ENCODE peak calls at places on chromosome 17, in five cellular contexts. One of them, this sample, is unnamed.

GRCh38 chr17:80977172-80977571 is 14.5 kb upstream of the CHMP6 start:
- DNase-seq in heart left ventricle: no peak
- DNase-seq in tibial nerve: no peak
- DNase-seq in thyroid gland: no peak
- DNase-seq in body of pancreas: no peak
- DNase-seq in this sample: no peak

GRCh38 chr17:32927724-32928526 is at the start of gene TMEM98:
- DNase-seq in heart left ventricle: no peak
- DNase-seq in tibial nerve: no peak
- DNase-seq in thyroid gland: peak
- DNase-seq in body of pancreas: peak
- DNase-seq in this sample: no peak

GRCh38 chr17:74757502-74757901 is 9.1 kb downstream of the NHERF1 start:
- DNase-seq in heart left ventricle: peak
- DNase-seq in tibial nerve: no peak
- DNase-seq in thyroid gland: peak
- DNase-seq in body of pancreas: peak
- DNase-seq in this sample: peak

GRCh38 chr17:41909088-41909487 is 9.7 kb downstream of the ACLY start:
- DNase-seq in heart left ventricle: no peak
- DNase-seq in tibial nerve: no peak
- DNase-seq in thyroid gland: no peak
- DNase-seq in body of pancreas: no peak
- DNase-seq in this sample: no peak

GRCh38 chr17:77324227-77324626 is 183.5 kb downstream of the SEC14L1 start:
- DNase-seq in heart left ventricle: peak
- DNase-seq in tibial nerve: no peak
- DNase-seq in thyroid gland: no peak
- DNase-seq in body of pancreas: no peak
- DNase-seq in this sample: no peak

GRCh38 chr17:67050066-67050465 is 5.7 kb downstream of the CACNG1 start:
- DNase-seq in heart left ventricle: no peak
- DNase-seq in tibial nerve: no peak
- DNase-seq in thyroid gland: no peak
- DNase-seq in body of pancreas: no peak
- DNase-seq in this sample: no peak

GRCh38 chr17:77546772-77547201 is 406.0 kb downstream of the SEC14L1 start:
- DNase-seq in heart left ventricle: no peak
- DNase-seq in tibial nerve: no peak
- DNase-seq in thyroid gland: no peak
- DNase-seq in body of pancreas: no peak
- DNase-seq in this sample: no peak

GRCh38 chr17:73613947-73614655 is 30.1 kb downstream of the SDK2 start:
- DNase-seq in heart left ventricle: peak
- DNase-seq in tibial nerve: no peak
- DNase-seq in thyroid gland: no peak
- DNase-seq in body of pancreas: no peak
- DNase-seq in this sample: no peak

GRCh38 chr17:42227849-42228696 is 33.8 kb upstream of the GHDC start:
- DNase-seq in heart left ventricle: no peak
- DNase-seq in tibial nerve: no peak
- DNase-seq in thyroid gland: no peak
- DNase-seq in body of pancreas: no peak
- DNase-seq in this sample: no peak

GRCh38 chr17:71313866-71314265 is 807.0 kb upstream of the SOX9 start:
- DNase-seq in heart left ventricle: no peak
- DNase-seq in tibial nerve: no peak
- DNase-seq in thyroid gland: no peak
- DNase-seq in body of pancreas: no peak
- DNase-seq in this sample: no peak

GRCh38 chr17:42424991-42425610 is 2.0 kb upstream of the CAVIN1 start:
- DNase-seq in heart left ventricle: no peak
- DNase-seq in tibial nerve: no peak
- DNase-seq in thyroid gland: no peak
- DNase-seq in body of pancreas: no peak
- DNase-seq in this sample: no peak

GRCh38 chr17:46212634-46213435 is 19.6 kb upstream of the KANSL1 start:
- DNase-seq in heart left ventricle: no peak
- DNase-seq in tibial nerve: peak
- DNase-seq in thyroid gland: peak
- DNase-seq in body of pancreas: peak
- DNase-seq in this sample: peak

GRCh38 chr17:61168506-61168905 is 231.1 kb upstream of the TBX2 start:
- DNase-seq in heart left ventricle: no peak
- DNase-seq in tibial nerve: no peak
- DNase-seq in thyroid gland: no peak
- DNase-seq in body of pancreas: no peak
- DNase-seq in this sample: no peak

GRCh38 chr17:15436399-15437369 is 30.7 kb downstream of the CDRT4 start:
- DNase-seq in heart left ventricle: peak
- DNase-seq in tibial nerve: peak
- DNase-seq in thyroid gland: peak
- DNase-seq in body of pancreas: peak
- DNase-seq in this sample: no peak

GRCh38 chr17:68789203-68789962 is 165.8 kb downstream of the ABCA8 start:
- DNase-seq in heart left ventricle: no peak
- DNase-seq in tibial nerve: no peak
- DNase-seq in thyroid gland: no peak
- DNase-seq in body of pancreas: no peak
- DNase-seq in this sample: no peak

GRCh38 chr17:80566054-80566400 is 21.4 kb downstream of the RPTOR start:
- DNase-seq in heart left ventricle: no peak
- DNase-seq in tibial nerve: no peak
- DNase-seq in thyroid gland: no peak
- DNase-seq in body of pancreas: no peak
- DNase-seq in this sample: no peak

GRCh38 chr17:4633643-4634042 is 7.8 kb downstream of the ALOX15 start:
- DNase-seq in heart left ventricle: no peak
- DNase-seq in tibial nerve: no peak
- DNase-seq in thyroid gland: no peak
- DNase-seq in body of pancreas: no peak
- DNase-seq in this sample: no peak

GRCh38 chr17:48513097-48513496 is 17.7 kb downstream of the HOXB1 start:
- DNase-seq in heart left ventricle: no peak
- DNase-seq in tibial nerve: no peak
- DNase-seq in thyroid gland: no peak
- DNase-seq in body of pancreas: no peak
- DNase-seq in this sample: no peak

GRCh38 chr17:77959216-77959925 is 868 bp downstream of the TNRC6C start:
- DNase-seq in heart left ventricle: peak
- DNase-seq in tibial nerve: peak
- DNase-seq in thyroid gland: peak
- DNase-seq in body of pancreas: no peak
- DNase-seq in this sample: peak

GRCh38 chr17:42436401-42436800 is 13.3 kb upstream of the CAVIN1 start:
- DNase-seq in heart left ventricle: no peak
- DNase-seq in tibial nerve: peak
- DNase-seq in thyroid gland: no peak
- DNase-seq in body of pancreas: no peak
- DNase-seq in this sample: no peak

GRCh38 chr17:7235693-7236665 is 1.7 kb upstream of the DVL2 start:
- DNase-seq in heart left ventricle: peak
- DNase-seq in tibial nerve: no peak
- DNase-seq in thyroid gland: no peak
- DNase-seq in body of pancreas: peak
- DNase-seq in this sample: no peak

GRCh38 chr17:34363183-34363661 is at the start of gene CCL1:
- DNase-seq in heart left ventricle: no peak
- DNase-seq in tibial nerve: no peak
- DNase-seq in thyroid gland: no peak
- DNase-seq in body of pancreas: no peak
- DNase-seq in this sample: no peak

GRCh38 chr17:82231562-82232321 is 2.9 kb downstream of the SLC16A3 start:
- DNase-seq in heart left ventricle: peak
- DNase-seq in tibial nerve: peak
- DNase-seq in thyroid gland: peak
- DNase-seq in body of pancreas: peak
- DNase-seq in this sample: peak

GRCh38 chr17:82321947-82322466 is 4.6 kb upstream of the CD7 start:
- DNase-seq in heart left ventricle: no peak
- DNase-seq in tibial nerve: no peak
- DNase-seq in thyroid gland: no peak
- DNase-seq in body of pancreas: no peak
- DNase-seq in this sample: no peak

GRCh38 chr17:29844339-29845048 is 85.5 kb downstream of the SSH2 start:
- DNase-seq in heart left ventricle: no peak
- DNase-seq in tibial nerve: no peak
- DNase-seq in thyroid gland: no peak
- DNase-seq in body of pancreas: no peak
- DNase-seq in this sample: no peak

GRCh38 chr17:72234951-72235350 is 114.1 kb downstream of the SOX9 start:
- DNase-seq in heart left ventricle: no peak
- DNase-seq in tibial nerve: no peak
- DNase-seq in thyroid gland: no peak
- DNase-seq in body of pancreas: no peak
- DNase-seq in this sample: no peak

GRCh38 chr17:56478836-56479447 is 114.6 kb upstream of the NOG start:
- DNase-seq in heart left ventricle: no peak
- DNase-seq in tibial nerve: peak
- DNase-seq in thyroid gland: no peak
- DNase-seq in body of pancreas: no peak
- DNase-seq in this sample: no peak

GRCh38 chr17:75410141-75410540 is 4.7 kb upstream of the GRB2 start:
- DNase-seq in heart left ventricle: no peak
- DNase-seq in tibial nerve: no peak
- DNase-seq in thyroid gland: no peak
- DNase-seq in body of pancreas: no peak
- DNase-seq in this sample: no peak

GRCh38 chr17:39627717-39628516 is 1.2 kb downstream of the PPP1R1B start:
- DNase-seq in heart left ventricle: no peak
- DNase-seq in tibial nerve: no peak
- DNase-seq in thyroid gland: no peak
- DNase-seq in body of pancreas: no peak
- DNase-seq in this sample: no peak
- TF ChIP-seq POLR2A in heart left ventricle: no peak
- TF ChIP-seq POLR2A in tibial nerve: no peak
- TF ChIP-seq POLR2A in thyroid gland: no peak
- TF ChIP-seq POLR2A in body of pancreas: no peak
- TF ChIP-seq POLR2A in this sample: peak

GRCh38 chr17:36183811-36184765 is 7.7 kb upstream of the TBC1D3B start:
- DNase-seq in heart left ventricle: no peak
- DNase-seq in tibial nerve: no peak
- DNase-seq in thyroid gland: no peak
- DNase-seq in body of pancreas: no peak
- DNase-seq in this sample: no peak

GRCh38 chr17:36182176-36183000 is 6.0 kb upstream of the TBC1D3B start:
- DNase-seq in heart left ventricle: no peak
- DNase-seq in tibial nerve: no peak
- DNase-seq in thyroid gland: peak
- DNase-seq in body of pancreas: no peak
- DNase-seq in this sample: peak

GRCh38 chr17:36188891-36189306 is 7.7 kb downstream of the CCL3L1 start:
- DNase-seq in heart left ventricle: no peak
- DNase-seq in tibial nerve: no peak
- DNase-seq in thyroid gland: peak
- DNase-seq in body of pancreas: peak
- DNase-seq in this sample: no peak

GRCh38 chr17:36185416-36185815 is 9.0 kb upstream of the TBC1D3B start:
- DNase-seq in heart left ventricle: no peak
- DNase-seq in tibial nerve: no peak
- DNase-seq in thyroid gland: no peak
- DNase-seq in body of pancreas: no peak
- DNase-seq in this sample: no peak

GRCh38 chr17:36183001-36183810 is 6.8 kb upstream of the TBC1D3B start:
- DNase-seq in heart left ventricle: peak
- DNase-seq in tibial nerve: no peak
- DNase-seq in thyroid gland: peak
- DNase-seq in body of pancreas: peak
- DNase-seq in this sample: peak
- TF ChIP-seq CTCF in heart left ventricle: no peak
- TF ChIP-seq CTCF in tibial nerve: no peak
- TF ChIP-seq CTCF in thyroid gland: no peak
- TF ChIP-seq CTCF in body of pancreas: no peak
- TF ChIP-seq CTCF in this sample: no peak

DNA sequence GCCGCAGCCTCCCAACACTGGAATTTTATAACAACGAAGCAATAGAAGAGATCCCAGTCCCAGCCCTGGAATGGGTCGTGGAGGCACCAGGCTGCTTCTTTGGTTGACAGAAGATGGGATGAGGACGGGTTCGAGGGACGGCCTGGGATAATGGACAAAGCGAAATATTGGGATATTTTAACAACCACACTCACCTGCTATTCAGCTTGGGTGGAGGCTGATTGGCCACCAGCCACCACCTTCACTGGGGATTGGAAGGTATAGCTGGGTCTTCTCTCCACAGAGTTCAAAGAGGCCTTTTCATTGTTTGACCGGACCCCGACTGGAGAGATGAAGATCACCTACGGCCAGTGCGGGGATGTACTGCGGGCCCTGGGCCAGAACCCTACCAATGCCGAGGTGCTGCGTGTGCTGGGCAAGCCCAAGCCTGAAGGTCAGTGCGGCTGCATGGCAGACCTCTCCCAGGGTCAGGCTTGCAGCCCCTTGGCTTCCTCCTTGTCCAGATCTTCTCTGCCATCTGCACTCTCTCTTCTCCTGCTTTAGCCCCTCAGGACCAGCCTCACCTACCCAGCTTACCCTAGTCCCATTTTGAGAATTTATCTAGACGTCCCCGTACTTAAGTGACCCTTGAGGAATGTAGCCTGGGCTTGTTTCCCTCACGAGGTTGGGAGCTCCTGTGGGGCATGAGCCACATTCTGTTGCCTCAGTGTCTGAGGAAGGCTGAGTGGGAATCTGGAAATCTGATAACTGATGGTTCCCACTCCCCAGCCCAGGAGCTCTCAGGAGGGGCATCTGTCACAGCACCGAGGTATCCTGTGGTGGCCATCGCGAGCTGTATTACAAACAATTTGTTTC is 10.7 kb downstream of the MYL4 start:
- DNase-seq in heart left ventricle: no peak
- DNase-seq in tibial nerve: no peak
- DNase-seq in thyroid gland: no peak
- DNase-seq in body of pancreas: no peak
- DNase-seq in this sample: no peak
- H3K27ac ChIP-seq in heart left ventricle: no peak
- H3K27ac ChIP-seq in tibial nerve: no peak
- H3K27ac ChIP-seq in thyroid gland: no peak
- H3K27ac ChIP-seq in body of pancreas: no peak
- H3K27ac ChIP-seq in this sample: no peak

DNA sequence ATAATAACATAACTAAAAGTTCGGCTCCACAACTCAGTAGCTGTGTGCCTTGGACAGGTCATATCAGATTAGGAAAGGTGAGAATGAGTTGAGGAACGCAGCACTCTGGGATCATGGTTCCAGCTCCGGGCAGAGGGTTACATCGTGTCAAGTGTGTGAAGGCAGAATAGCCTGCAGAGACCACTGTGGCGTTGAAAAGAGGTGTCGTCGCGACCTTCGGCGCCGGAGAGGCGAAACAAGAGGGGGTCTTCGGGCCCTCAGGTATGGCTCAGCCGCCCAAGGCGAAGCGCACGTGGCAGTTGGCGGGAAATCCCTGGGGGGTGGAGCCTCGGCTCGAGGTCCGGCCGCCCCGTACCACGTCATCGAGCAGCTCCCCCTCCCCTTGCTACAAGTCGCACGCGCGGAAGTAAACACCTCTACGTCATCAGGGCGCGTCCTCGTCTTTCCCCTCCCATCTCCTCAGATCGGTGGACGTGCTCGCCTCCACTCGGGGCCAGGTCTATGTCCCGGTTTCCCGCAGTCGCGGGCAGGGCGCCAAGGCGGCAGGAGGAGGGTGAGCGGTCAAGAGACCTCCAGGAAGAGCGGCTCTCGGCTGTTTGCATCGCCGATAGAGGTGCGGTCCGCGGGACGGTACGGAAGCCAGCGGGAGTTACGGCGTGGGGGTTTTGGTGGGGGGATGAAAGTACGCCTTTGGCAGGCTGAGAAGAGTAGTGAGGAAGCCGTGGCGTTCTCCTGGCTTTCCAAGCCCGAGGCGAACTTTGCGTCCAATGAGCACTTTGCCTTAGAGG is at the start of gene DHX40:
- DNase-seq in heart left ventricle: peak
- DNase-seq in tibial nerve: peak
- DNase-seq in thyroid gland: peak
- DNase-seq in body of pancreas: peak
- DNase-seq in this sample: peak
- TF ChIP-seq POLR2A in heart left ventricle: peak
- TF ChIP-seq POLR2A in tibial nerve: no peak
- TF ChIP-seq POLR2A in thyroid gland: peak
- TF ChIP-seq POLR2A in body of pancreas: peak
- TF ChIP-seq POLR2A in this sample: peak